ENCODE peak calls at places on chromosomes 1 and 21, in seven cellular contexts. K is mesenchymal stem cell, B is DND-41, M is mesendoderm, R is K562, D is H1, Y is H9. W is an unnamed sample.

GRCh38 chr1:197985340-197985739 is 68.2 kb downstream of the LHX9 start:
- DNase-seq in R (no peak), M (no peak), K (no peak), B (no peak), D (no peak), Y (no peak), W (no peak)

GRCh38 chr1:119773711-119774241 is 5.1 kb upstream of the HMGCS2 start:
- DNase-seq in D (no peak), M (peak; percentile 85), K (peak; percentile 27), B (no peak), Y (no peak), R (no peak), W (no peak)

GRCh38 chr1:154157520-154158306 is 2.8 kb upstream of the NUP210L start:
- DNase-seq in R (peak; percentile 89), M (peak; percentile 45), D (no peak), K (no peak), B (peak; percentile 75), Y (no peak), W (no peak)

GRCh38 chr1:168084396-168085231 is 52.1 kb downstream of the GPR161 start:
- DNase-seq in R (peak; percentile 83), Y (peak; percentile 82), K (peak; percentile 27), D (peak; percentile 93), M (peak; percentile 71), B (peak; percentile 57), W (peak; percentile 87)

GRCh38 chr21:16811011-16811410 is 701.8 kb upstream of the CXADR start:
- DNase-seq in R (no peak), B (no peak), K (no peak), M (no peak), Y (no peak), D (no peak), W (no peak)

GRCh38 chr21:31865429-31865970 is 7.3 kb upstream of the HUNK start:
- DNase-seq in M (no peak), Y (no peak), R (no peak), K (no peak), B (no peak), D (no peak), W (no peak)

GRCh38 chr1:212237651-212238050 is 47.6 kb upstream of the PPP2R5A start:
- DNase-seq in B (no peak), K (no peak), M (no peak), R (no peak), D (no peak), Y (no peak), W (no peak)

GRCh38 chr1:67659229-67659628 is 25.8 kb upstream of the GADD45A start:
- DNase-seq in D (no peak), M (no peak), R (no peak), B (no peak), Y (no peak), K (no peak), W (no peak)

GRCh38 chr1:172449012-172449584 is 5.2 kb upstream of the PIGC start:
- DNase-seq in B (no peak), Y (no peak), K (no peak), D (no peak), R (no peak), M (no peak), W (no peak)

GRCh38 chr21:27759091-27759659 is 792.3 kb upstream of the ADAMTS5 start:
- DNase-seq in Y (peak; percentile 71), M (peak; percentile 46), D (peak; percentile 55), B (no peak), R (no peak), K (peak; percentile 5), W (peak; percentile 41)

GRCh38 chr1:239228451-239228850 is 157.9 kb upstream of the CHRM3 start:
- DNase-seq in R (no peak), D (no peak), Y (no peak), B (no peak), M (no peak), K (no peak), W (no peak)

GRCh38 chr1:178091986-178092745 is 1.7 kb upstream of the RASAL2 start:
- DNase-seq in M (peak; percentile 51), D (no peak), K (peak; percentile 27), R (no peak), B (no peak), Y (no peak), W (no peak)

GRCh38 chr1:118075116-118075515 is 109.9 kb downstream of the SPAG17 start:
- DNase-seq in K (no peak), M (no peak), R (no peak), B (no peak), D (no peak), Y (no peak), W (no peak)

GRCh38 chr21:29298348-29299045 is at the start of gene BACH1:
- DNase-seq in M (peak; percentile 94), K (peak; percentile 92), B (peak; percentile 86), D (peak; percentile 93), Y (peak; percentile 91), R (peak; percentile 97), W (peak; percentile 94)

GRCh38 chr1:151326619-151327222 is 495 bp downstream of the PI4KB start:
- DNase-seq in M (peak; percentile 29), B (peak; percentile 68), Y (no peak), K (peak; percentile 84), D (no peak), R (peak; percentile 79), W (peak; percentile 77)

GRCh38 chr1:236716160-236716559 is 29.9 kb downstream of the ACTN2 start:
- DNase-seq in B (no peak), K (no peak), R (no peak), Y (no peak), M (no peak), D (no peak), W (no peak)

GRCh38 chr1:226882631-226883409 is 12.4 kb downstream of the PSEN2 start:
- DNase-seq in D (no peak), B (peak; percentile 6), Y (no peak), M (no peak), R (no peak), K (peak; percentile 48), W (peak; percentile 42)

GRCh38 chr1:235783148-235783776 is 83.4 kb downstream of the LYST start:
- DNase-seq in Y (no peak), M (peak; percentile 56), B (no peak), D (no peak), K (peak; percentile 59), R (no peak), W (peak; percentile 69)

GRCh38 chr1:155278689-155279160 is 1.5 kb downstream of the HCN3 start:
- DNase-seq in B (no peak), D (no peak), R (no peak), K (no peak), Y (no peak), M (no peak), W (no peak)

GRCh38 chr1:155277070-155277895 is at the start of gene HCN3:
- DNase-seq in B (peak; percentile 97), K (peak; percentile 95), Y (peak; percentile 99), R (peak; percentile 98), M (peak; percentile 98), D (peak; percentile 100), W (peak; percentile 98)

GRCh38 chr1:155282488-155283086 is 5.3 kb downstream of the HCN3 start:
- DNase-seq in K (no peak), R (peak; percentile 82), M (no peak), B (no peak), D (no peak), Y (no peak), W (no peak)

GRCh38 chr1:155273134-155273982 is at the start of gene CLK2:
- DNase-seq in B (peak; percentile 98), R (peak; percentile 98), M (peak; percentile 99), K (peak; percentile 93), D (peak; percentile 96), Y (peak; percentile 98), W (peak; percentile 99)

GRCh38 chr1:155277896-155278688 is 829 bp downstream of the HCN3 start:
- DNase-seq in R (peak; percentile 75), D (peak; percentile 98), K (peak; percentile 46), B (peak; percentile 87), Y (peak; percentile 99), M (peak; percentile 98), W (peak; percentile 83)
- H3K9ac ChIP-seq in R (peak overlapping the region; percentile 93), D (no peak overlapping the region), K (peak overlapping the region; percentile 78), B (peak overlapping the region; percentile 56), Y (no peak overlapping the region), M (peak overlapping the region; percentile 85), W (peak overlapping the region; percentile 76)

DNA sequence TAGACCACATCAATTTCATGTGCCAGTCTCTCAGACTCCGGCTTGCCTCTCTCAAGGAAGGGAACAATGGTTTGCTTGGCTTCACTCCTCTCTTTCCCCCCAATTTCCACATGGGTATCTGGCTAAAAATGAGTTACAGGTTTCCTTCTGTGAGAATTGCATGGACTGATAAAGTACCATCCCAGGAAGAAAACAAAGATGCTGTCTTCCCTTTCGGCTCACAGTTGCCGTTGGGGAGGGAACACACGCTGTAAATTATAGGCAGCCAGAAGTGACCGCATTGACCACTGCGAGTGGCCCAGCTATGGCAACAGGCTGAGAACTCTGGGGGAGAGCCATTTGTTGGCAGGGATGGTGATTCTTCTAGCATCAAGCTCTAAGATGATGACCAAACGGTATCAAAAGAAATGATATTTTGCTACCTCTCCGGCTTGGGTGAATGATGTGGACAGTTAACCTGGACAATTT is 2.8 kb downstream of the RUNX1 start:
- DNase-seq in B (no peak), R (no peak), Y (no peak), D (no peak), M (no peak), K (no peak), W (no peak)
- H3K9ac ChIP-seq in B (peak overlapping the region; percentile 78), R (no peak overlapping the region), Y (no peak overlapping the region), D (no peak overlapping the region), M (no peak overlapping the region), K (peak overlapping the region; percentile 84), W (peak overlapping the region; percentile 74)

DNA sequence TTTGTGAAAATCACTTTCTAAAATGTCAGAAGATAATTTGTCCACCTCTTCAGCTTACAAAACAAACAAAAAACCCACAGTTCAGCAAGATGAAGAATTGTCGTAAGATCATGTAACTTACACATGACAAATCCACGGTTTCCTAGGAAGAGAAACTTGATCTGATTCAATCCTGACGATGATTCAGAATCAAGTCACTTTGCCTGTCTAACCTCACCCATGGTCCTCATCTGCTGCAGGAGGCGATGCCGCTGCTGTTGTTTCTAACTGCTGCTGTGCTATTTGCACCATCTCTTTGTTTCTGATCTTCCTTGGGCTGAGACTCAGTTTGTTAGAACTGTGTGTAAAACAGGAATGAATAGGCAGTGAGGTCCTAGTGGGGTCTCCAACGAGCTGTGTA is 10.1 kb downstream of the NTRK1 start:
- DNase-seq in R (no peak), B (no peak), M (no peak), D (no peak), Y (no peak), K (peak; percentile 60), W (no peak)
- H3K9ac ChIP-seq in R (peak overlapping the region; percentile 68), B (no peak overlapping the region), M (no peak overlapping the region), D (no peak overlapping the region), Y (no peak overlapping the region), K (peak overlapping the region; percentile 66), W (peak overlapping the region; percentile 7)

DNA sequence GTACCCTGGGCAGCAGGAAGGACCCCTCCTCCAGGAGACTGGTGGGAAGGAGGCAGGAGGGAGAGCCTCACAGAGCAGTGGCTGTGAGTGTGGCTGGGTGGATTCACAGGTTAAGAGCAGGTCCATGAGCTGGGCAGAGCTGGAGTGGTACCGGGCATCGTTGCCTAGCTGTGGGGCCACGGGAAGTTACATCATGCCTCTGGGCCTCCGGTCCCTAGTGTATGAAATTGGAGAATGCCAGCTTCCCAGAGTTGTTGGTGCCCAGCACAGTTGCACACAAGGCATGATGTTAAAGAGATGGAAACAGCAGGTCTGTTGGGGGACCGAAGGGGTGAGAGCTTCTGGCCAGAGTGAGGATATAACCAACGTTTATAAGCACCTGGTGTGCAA is 18.5 kb downstream of the FOXO6 start:
- DNase-seq in Y (no peak), K (no peak), D (no peak), R (no peak), M (no peak), B (no peak), W (no peak)
- H3K9ac ChIP-seq in Y (no peak overlapping the region), K (no peak overlapping the region), D (no peak overlapping the region), R (no peak overlapping the region), M (no peak overlapping the region), B (no peak overlapping the region), W (peak overlapping the region; percentile 21)

GRCh38 chr1:10386761-10387482 is 11.9 kb upstream of the PGD start:
- DNase-seq in D (no peak), M (no peak), B (no peak), K (no peak), R (no peak), Y (no peak), W (no peak)
- H3K9ac ChIP-seq in D (no peak overlapping the region), M (no peak overlapping the region), B (peak overlapping the region; percentile 43), K (peak overlapping the region; percentile 86), R (no peak overlapping the region), Y (no peak overlapping the region), W (no peak overlapping the region)